ENCODE peak calls at places on chromosomes 3 and 15, in five cellular contexts. T, O, C, D and B are unnamed samples.

GRCh38 chr3:120418866-120419490 is 31.8 kb downstream of the FSTL1 start:
- DNase-seq in O (peak), D (no peak), C (peak), T (peak), B (peak)

GRCh38 chr15:83504365-83504764 is 57.2 kb downstream of the SH3GL3 start:
- DNase-seq in C (no peak), D (no peak), O (peak), T (no peak), B (no peak)

GRCh38 chr3:43960448-43960840 is 269.7 kb downstream of the ABHD5 start:
- DNase-seq in T (peak), D (no peak), O (peak), C (peak), B (no peak)

GRCh38 chr3:12442654-12443501 is 41.4 kb upstream of the TSEN2 start:
- DNase-seq in O (peak), D (no peak), C (no peak), T (no peak), B (no peak)

GRCh38 chr15:59522988-59523461 is 85.0 kb downstream of the FAM81A start:
- DNase-seq in T (no peak), D (no peak), O (no peak), C (no peak), B (no peak)

GRCh38 chr3:119149484-119149883 is 3.5 kb downstream of the TEX55 start:
- DNase-seq in C (peak), O (peak), T (peak), D (no peak), B (no peak)

GRCh38 chr3:128619146-128619890 is 31.3 kb downstream of the RPN1 start:
- DNase-seq in C (peak), O (peak), T (peak), D (no peak), B (no peak)

GRCh38 chr3:31246293-31247062 is 286.2 kb upstream of the STT3B start:
- DNase-seq in T (no peak), C (no peak), D (no peak), O (no peak), B (no peak)

GRCh38 chr3:54830658-54831057 is 97.2 kb downstream of the LRTM1 start:
- DNase-seq in O (peak), C (peak), D (no peak), T (peak), B (peak)

GRCh38 chr3:36900474-36901443 is 44.1 kb downstream of the TRANK1 start:
- DNase-seq in D (no peak), O (no peak), T (no peak), C (no peak), B (no peak)

GRCh38 chr3:178719036-178719635 is 182.9 kb downstream of the KCNMB2 start:
- DNase-seq in D (no peak), T (peak), O (no peak), C (no peak), B (no peak)

GRCh38 chr15:30956216-30956803 is 35.1 kb downstream of the MTMR10 start:
- DNase-seq in D (no peak), C (peak), O (no peak), T (peak), B (no peak)

GRCh38 chr3:123272547-123272946 is 70.8 kb downstream of the SEC22A start:
- DNase-seq in D (no peak), C (peak), O (peak), T (peak), B (no peak)

GRCh38 chr3:46663611-46664135 is 29.8 kb downstream of the ALS2CL start:
- DNase-seq in O (peak), T (peak), C (peak), D (no peak), B (no peak)

GRCh38 chr3:66302288-66302687 is 81.5 kb downstream of the SLC25A26 start:
- DNase-seq in T (no peak), D (no peak), C (no peak), O (no peak), B (no peak)

GRCh38 chr3:38823722-38824121 is 7.7 kb upstream of the SCN10A start:
- DNase-seq in C (no peak), T (no peak), D (no peak), O (no peak), B (no peak)

GRCh38 chr15:79496838-79497237 is 64.7 kb downstream of the MINAR1 start:
- DNase-seq in D (no peak), T (no peak), O (no peak), C (no peak), B (no peak)

DNA sequence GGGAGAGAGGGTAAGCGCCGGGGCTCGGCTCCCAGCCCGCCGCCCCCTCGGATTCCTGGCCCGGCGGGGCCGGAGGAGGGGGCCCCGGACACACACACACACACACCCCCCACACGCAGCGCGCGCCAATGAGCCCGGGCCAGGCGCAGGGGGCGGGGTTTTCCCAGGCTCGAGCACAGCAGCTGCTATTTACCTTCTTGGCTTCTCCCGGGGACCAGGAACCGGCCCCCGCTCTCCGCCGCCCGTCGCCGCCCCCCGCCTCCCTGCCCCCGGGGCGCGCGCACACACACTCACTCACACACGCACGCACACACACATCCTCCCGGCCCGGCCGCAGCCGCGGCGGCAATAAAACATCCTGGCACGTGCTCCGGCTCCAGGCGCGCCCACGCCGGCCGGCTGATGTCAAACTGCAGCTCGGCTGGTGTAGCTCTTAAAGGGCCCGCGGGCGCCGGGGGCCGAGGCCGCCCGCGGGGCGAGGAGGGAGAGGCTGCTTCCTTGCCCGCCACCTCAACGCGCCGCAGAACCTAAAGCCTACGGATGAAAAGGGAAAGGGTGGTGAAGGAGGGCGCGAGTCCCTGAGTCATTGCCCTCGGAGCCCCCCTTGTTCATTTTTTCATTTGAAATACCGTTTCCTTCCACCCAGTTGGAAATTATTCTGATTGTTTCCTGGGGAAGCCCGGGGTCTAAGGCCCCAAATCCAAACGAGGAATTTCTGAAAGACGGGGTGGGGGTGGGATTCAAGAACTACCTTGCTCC is 1.0 kb upstream of the HES1 start:
- DNase-seq in T (peak), D (peak), C (peak), O (peak), B (no peak)
- H3K4me3 ChIP-seq in T (peak), D (peak), C (peak), O (peak), B (peak)

GRCh38 chr3:45012577-45012976 is 13.5 kb upstream of the CLEC3B start:
- DNase-seq in C (no peak), O (no peak), T (no peak), D (no peak), B (no peak)
- H3K4me3 ChIP-seq in C (no peak), O (no peak), T (no peak), D (no peak), B (no peak)

DNA sequence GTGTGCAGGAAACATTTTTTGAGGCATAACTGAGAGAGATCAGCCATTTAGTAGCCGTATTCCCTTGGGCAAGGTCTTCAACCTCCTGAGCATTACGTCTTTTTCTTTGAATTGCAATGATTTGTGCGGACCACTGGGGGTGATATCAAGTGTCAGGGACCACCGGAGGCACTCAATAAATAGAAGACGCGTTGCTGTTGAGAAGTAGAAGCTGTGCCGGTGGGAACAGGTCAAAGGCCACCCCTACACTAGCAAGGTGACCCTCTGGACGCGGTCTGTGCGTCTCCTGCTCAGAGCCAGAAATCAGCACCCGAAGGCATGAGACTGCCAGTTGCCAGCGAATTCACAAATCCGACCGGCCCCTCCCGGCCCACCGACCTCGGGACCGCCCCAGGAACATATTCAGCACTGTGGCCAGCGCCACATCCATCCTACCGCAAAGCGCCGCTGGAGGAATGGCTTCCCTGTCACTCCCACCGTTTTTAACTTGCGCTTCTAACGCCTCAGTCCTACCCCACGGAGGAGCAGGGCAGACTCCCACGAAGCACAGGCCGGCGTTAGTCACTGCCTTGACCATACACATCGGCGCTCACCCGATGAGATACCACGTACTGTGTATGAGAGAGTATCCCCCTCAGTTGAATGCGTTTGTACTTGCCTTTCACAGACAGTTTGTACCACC is 1.4 kb upstream of the GHSR start:
- DNase-seq in C (no peak), D (no peak), T (peak), O (no peak), B (no peak)
- H3K4me3 ChIP-seq in C (no peak), D (no peak), T (no peak), O (no peak), B (no peak)

GRCh38 chr3:182388506-182388905 is 404.8 kb upstream of the ATP11B start:
- DNase-seq in T (no peak), D (no peak), C (no peak), O (peak), B (no peak)

GRCh38 chr3:182389041-182389815 is 404.1 kb upstream of the ATP11B start:
- DNase-seq in T (no peak), C (no peak), O (peak), D (no peak), B (no peak)

GRCh38 chr3:182393151-182393550 is 400.2 kb upstream of the ATP11B start:
- DNase-seq in D (no peak), C (no peak), O (no peak), T (no peak), B (no peak)

GRCh38 chr3:182393830-182394367 is 399.4 kb upstream of the ATP11B start:
- DNase-seq in O (no peak), T (no peak), C (no peak), D (no peak), B (no peak)

DNA sequence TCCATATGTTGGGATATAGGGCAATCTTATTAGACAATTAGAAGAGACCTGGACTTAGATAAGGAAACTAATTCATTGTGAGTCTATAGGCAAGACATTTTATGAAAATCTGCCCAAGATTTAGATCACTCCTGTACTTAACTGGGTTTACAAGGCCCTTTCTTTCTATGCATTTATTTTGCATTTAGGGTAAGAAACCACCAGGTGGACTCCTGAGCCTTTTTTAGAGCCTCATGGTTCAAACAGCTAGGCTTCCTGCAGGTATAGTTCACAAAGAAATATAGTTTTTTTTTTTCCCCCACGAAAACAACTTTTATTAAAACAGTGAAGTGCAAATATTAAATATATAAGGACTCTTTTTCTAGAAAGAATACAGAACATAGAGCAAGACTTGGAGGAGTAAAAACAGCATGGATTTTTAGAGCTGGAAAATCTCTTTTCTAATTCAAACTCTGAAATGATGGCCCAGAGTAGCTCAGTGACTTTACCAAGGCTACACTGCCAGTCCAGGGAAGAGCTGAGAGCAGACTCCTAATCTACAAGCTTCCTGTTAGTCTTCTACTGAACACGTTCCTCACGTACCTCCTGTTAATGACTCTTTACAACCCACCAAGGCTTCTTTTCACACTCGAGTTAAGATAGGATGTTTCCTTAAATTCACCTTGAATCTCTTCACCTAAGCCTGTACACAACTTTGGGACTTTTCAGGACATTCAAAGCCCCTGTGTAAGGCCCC is 401.0 kb upstream of the ATP11B start:
- DNase-seq in D (no peak), O (peak), T (no peak), C (no peak), B (no peak)
- H3K4me3 ChIP-seq in D (no peak), O (no peak), T (no peak), C (no peak), B (no peak)

DNA sequence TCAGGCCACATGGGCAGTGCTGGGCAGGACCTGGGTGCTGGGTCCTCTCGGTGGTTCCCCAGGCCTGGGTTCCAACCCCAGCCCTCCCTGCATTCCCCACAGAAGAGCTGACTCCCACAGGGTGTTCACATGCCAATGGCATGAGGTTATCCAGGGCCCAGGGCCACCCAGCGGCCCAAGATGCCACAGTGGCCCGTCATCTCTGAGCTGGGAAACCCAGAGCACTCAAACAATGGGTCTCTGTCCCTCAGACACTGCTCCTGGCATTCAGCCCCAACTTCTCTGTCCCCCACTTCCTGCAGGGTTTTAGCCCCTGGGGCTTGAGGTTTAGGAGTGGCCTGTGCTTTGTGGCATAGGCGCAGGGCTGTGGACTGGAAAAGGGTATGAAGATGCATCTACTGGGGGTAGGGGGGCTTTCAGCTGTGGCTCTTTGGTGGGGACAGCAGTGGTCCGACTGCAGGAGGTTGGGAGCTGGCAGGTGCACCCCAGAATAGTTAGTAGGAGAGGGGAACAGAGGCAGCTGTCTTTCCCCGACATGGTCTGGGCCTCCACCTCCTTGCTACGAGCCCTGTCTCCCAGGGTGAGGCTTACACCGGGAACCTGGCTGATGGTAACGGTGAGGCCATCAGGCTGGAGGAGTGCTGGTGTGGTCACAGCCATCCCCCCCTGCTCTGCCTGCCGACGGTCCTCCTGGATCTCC is 1.7 kb downstream of the CCDC9B start:
- DNase-seq in T (peak), D (no peak), C (peak), O (peak), B (no peak)
- H3K4me3 ChIP-seq in T (peak), D (peak), C (peak), O (peak), B (no peak)

GRCh38 chr3:9420850-9421549 is 23.6 kb downstream of the SETD5 start:
- DNase-seq in D (no peak), O (peak), C (peak), T (peak), B (no peak)
- H3K4me3 ChIP-seq in D (no peak), O (no peak), C (no peak), T (no peak), B (no peak)

GRCh38 chr3:94150113-94150512 is 87.3 kb downstream of the NSUN3 start:
- DNase-seq in C (no peak), D (no peak), O (no peak), T (no peak), B (no peak)
- H3K4me3 ChIP-seq in C (no peak), D (no peak), O (no peak), T (no peak), B (no peak)